ENCODE peak calls at places on chromosomes 4 and X, in six cellular contexts. F, O, E, L, W and I are unnamed samples.

GRCh38 chr4:154595807-154596206 is 5.3 kb upstream of the FGA start:
- DNase-seq in F (no peak), O (no peak), E (no peak), L (no peak), W (no peak), I (no peak)

GRCh38 chr4:151304226-151304625 is 21.2 kb downstream of the SH3D19 start:
- DNase-seq in F (no peak), O (no peak), E (no peak), L (no peak), W (no peak), I (no peak)

GRCh38 chr4:99483636-99484035 is 27.2 kb upstream of the C4orf17 start:
- DNase-seq in F (no peak), O (no peak), E (no peak), L (no peak), W (no peak), I (no peak)

GRCh38 chr4:71396382-71396781 is 57.6 kb downstream of the SLC4A4 start:
- DNase-seq in F (no peak), O (no peak), E (no peak), L (no peak), W (no peak), I (no peak)

GRCh38 chr4:116346750-116347149 is 738.6 kb downstream of the TRAM1L1 start:
- DNase-seq in F (no peak), O (no peak), E (no peak), L (no peak), W (no peak), I (no peak)

GRCh38 chr4:23237771-23238170 is 545.0 kb downstream of the GBA3 start:
- DNase-seq in F (no peak), O (no peak), E (no peak), L (no peak), W (no peak), I (no peak)

GRCh38 chrX:71913156-71913950 is 2.7 kb downstream of the NHSL2 start:
- DNase-seq in F (no peak), O (no peak), E (no peak), L (no peak), W (no peak), I (no peak)

GRCh38 chr4:108933046-108933445 is 170.2 kb upstream of the ETNPPL start:
- DNase-seq in F (no peak), O (no peak), E (no peak), L (no peak), W (no peak), I (no peak)

GRCh38 chrX:12702509-12703091 is 88.6 kb upstream of the PRPS2 start:
- DNase-seq in F (peak; percentile 49), O (no peak), E (no peak), L (no peak), W (no peak), I (no peak)

GRCh38 chrX:139823806-139824205 is 109.0 kb downstream of the ATP11C start:
- DNase-seq in F (no peak), O (no peak), E (no peak), L (no peak), W (no peak), I (no peak)

GRCh38 chr4:114386637-114387233 is 211.9 kb upstream of the UGT8 start:
- DNase-seq in F (no peak), O (peak; percentile 7), E (no peak), L (no peak), W (no peak), I (no peak)

GRCh38 chr4:2793578-2793919 is 664 bp downstream of the SH3BP2 start:
- DNase-seq in F (no peak), O (no peak), E (no peak), L (peak; percentile 51), W (no peak), I (peak; percentile 40)

GRCh38 chr4:7044415-7044930 is 1.3 kb downstream of the TADA2B start:
- DNase-seq in F (peak; percentile 74), O (no peak), E (no peak), L (peak; percentile 44), W (no peak), I (no peak)

GRCh38 chr4:31918891-31919290 is 1198.7 kb downstream of the PCDH7 start:
- DNase-seq in F (no peak), O (no peak), E (no peak), L (no peak), W (no peak), I (no peak)

GRCh38 chr4:116925900-116926457 is 159.4 kb downstream of the TRAM1L1 start:
- DNase-seq in F (peak; percentile 23), O (no peak), E (no peak), L (no peak), W (no peak), I (no peak)

GRCh38 chr4:128675083-128675482 is 134.4 kb upstream of the JADE1 start:
- DNase-seq in F (no peak), O (peak; percentile 57), E (no peak), L (no peak), W (no peak), I (no peak)

GRCh38 chr4:7598939-7599790 is 164.4 kb upstream of the PSAPL1 start:
- DNase-seq in F (no peak), O (no peak), E (no peak), L (no peak), W (no peak), I (no peak)

GRCh38 chrX:129808829-129809745 is 29.3 kb downstream of the SASH3 start:
- DNase-seq in F (no peak), O (no peak), E (no peak), L (no peak), W (no peak), I (no peak)

GRCh38 chrX:70386240-70386639 is 36.9 kb upstream of the GDPD2 start:
- DNase-seq in F (no peak), O (no peak), E (no peak), L (no peak), W (no peak), I (no peak)

GRCh38 chrX:70046978-70047377 is 2.8 kb downstream of the AWAT2 start:
- DNase-seq in F (no peak), O (no peak), E (no peak), L (no peak), W (no peak), I (no peak)

GRCh38 chr4:95268819-95269565 is 279.8 kb downstream of the UNC5C start:
- DNase-seq in F (no peak), O (no peak), E (no peak), L (no peak), W (no peak), I (no peak)